ENCODE peak calls at places on chromosomes 16 and 17, in seven cellular contexts. One of them, this sample, is unnamed.

GRCh38 chr17:28928061-28928460 is 23.3 kb downstream of the PHF12 start:
- DNase-seq in AG08395: no peak
- DNase-seq in stimulated activated CD4-positive, alpha-beta T cell treated with anti-CD3 and anti-CD28 coated beads, Interleukin-15, amount 100 ng/mL, for 1 hour: no peak
- DNase-seq in NCI-H1930: no peak
- DNase-seq in anterior cingulate cortex: no peak
- DNase-seq in NCI-H524: no peak
- DNase-seq in T-helper 17 cell: no peak
- DNase-seq in this sample: no peak

GRCh38 chr17:78146471-78146869 is 285 bp downstream of the C17orf99 start:
- DNase-seq in AG08395: no peak
- DNase-seq in stimulated activated CD4-positive, alpha-beta T cell treated with anti-CD3 and anti-CD28 coated beads, Interleukin-15, amount 100 ng/mL, for 1 hour: no peak
- DNase-seq in NCI-H1930: no peak
- DNase-seq in anterior cingulate cortex: no peak
- DNase-seq in NCI-H524: no peak
- DNase-seq in T-helper 17 cell: no peak
- DNase-seq in this sample: no peak

GRCh38 chr16:25372716-25373115 is 115.1 kb upstream of the ZKSCAN2 start:
- DNase-seq in AG08395: no peak
- DNase-seq in stimulated activated CD4-positive, alpha-beta T cell treated with anti-CD3 and anti-CD28 coated beads, Interleukin-15, amount 100 ng/mL, for 1 hour: no peak
- DNase-seq in NCI-H1930: no peak
- DNase-seq in anterior cingulate cortex: no peak
- DNase-seq in NCI-H524: peak
- DNase-seq in T-helper 17 cell: no peak
- DNase-seq in this sample: no peak

GRCh38 chr16:79653337-79654000 is 52.9 kb upstream of the MAF start:
- DNase-seq in AG08395: no peak
- DNase-seq in stimulated activated CD4-positive, alpha-beta T cell treated with anti-CD3 and anti-CD28 coated beads, Interleukin-15, amount 100 ng/mL, for 1 hour: no peak
- DNase-seq in NCI-H1930: no peak
- DNase-seq in anterior cingulate cortex: no peak
- DNase-seq in NCI-H524: peak
- DNase-seq in T-helper 17 cell: no peak
- DNase-seq in this sample: no peak

GRCh38 chr17:499836-500543 is 147.4 kb upstream of the RPH3AL start:
- DNase-seq in AG08395: no peak
- DNase-seq in stimulated activated CD4-positive, alpha-beta T cell treated with anti-CD3 and anti-CD28 coated beads, Interleukin-15, amount 100 ng/mL, for 1 hour: no peak
- DNase-seq in NCI-H1930: no peak
- DNase-seq in anterior cingulate cortex: no peak
- DNase-seq in NCI-H524: no peak
- DNase-seq in T-helper 17 cell: no peak
- DNase-seq in this sample: no peak

GRCh38 chr16:54602666-54603065 is 316.1 kb upstream of the IRX3 start:
- DNase-seq in AG08395: peak
- DNase-seq in stimulated activated CD4-positive, alpha-beta T cell treated with anti-CD3 and anti-CD28 coated beads, Interleukin-15, amount 100 ng/mL, for 1 hour: no peak
- DNase-seq in NCI-H1930: no peak
- DNase-seq in anterior cingulate cortex: no peak
- DNase-seq in NCI-H524: peak
- DNase-seq in T-helper 17 cell: no peak
- DNase-seq in this sample: no peak

GRCh38 chr17:34998205-34998604 is 17.9 kb downstream of the LIG3 start:
- DNase-seq in AG08395: peak
- DNase-seq in stimulated activated CD4-positive, alpha-beta T cell treated with anti-CD3 and anti-CD28 coated beads, Interleukin-15, amount 100 ng/mL, for 1 hour: peak
- DNase-seq in NCI-H1930: no peak
- DNase-seq in anterior cingulate cortex: peak
- DNase-seq in NCI-H524: peak
- DNase-seq in T-helper 17 cell: peak
- DNase-seq in this sample: peak

GRCh38 chr17:42657824-42658588 is 1.1 kb upstream of the TUBG2 start:
- DNase-seq in AG08395: no peak
- DNase-seq in stimulated activated CD4-positive, alpha-beta T cell treated with anti-CD3 and anti-CD28 coated beads, Interleukin-15, amount 100 ng/mL, for 1 hour: no peak
- DNase-seq in NCI-H1930: no peak
- DNase-seq in anterior cingulate cortex: no peak
- DNase-seq in NCI-H524: no peak
- DNase-seq in T-helper 17 cell: no peak
- DNase-seq in this sample: no peak

GRCh38 chr16:57013268-57013667 is 23.9 kb downstream of the NLRC5 start:
- DNase-seq in AG08395: peak
- DNase-seq in stimulated activated CD4-positive, alpha-beta T cell treated with anti-CD3 and anti-CD28 coated beads, Interleukin-15, amount 100 ng/mL, for 1 hour: no peak
- DNase-seq in NCI-H1930: no peak
- DNase-seq in anterior cingulate cortex: no peak
- DNase-seq in NCI-H524: no peak
- DNase-seq in T-helper 17 cell: no peak
- DNase-seq in this sample: peak

GRCh38 chr16:27123795-27124194 is 57.1 kb downstream of the C16orf82 start:
- DNase-seq in AG08395: no peak
- DNase-seq in stimulated activated CD4-positive, alpha-beta T cell treated with anti-CD3 and anti-CD28 coated beads, Interleukin-15, amount 100 ng/mL, for 1 hour: no peak
- DNase-seq in NCI-H1930: no peak
- DNase-seq in anterior cingulate cortex: no peak
- DNase-seq in NCI-H524: no peak
- DNase-seq in T-helper 17 cell: no peak
- DNase-seq in this sample: peak

GRCh38 chr17:60506312-60506711 is 19.7 kb downstream of the APPBP2 start:
- DNase-seq in AG08395: peak
- DNase-seq in stimulated activated CD4-positive, alpha-beta T cell treated with anti-CD3 and anti-CD28 coated beads, Interleukin-15, amount 100 ng/mL, for 1 hour: no peak
- DNase-seq in NCI-H1930: no peak
- DNase-seq in anterior cingulate cortex: no peak
- DNase-seq in NCI-H524: no peak
- DNase-seq in T-helper 17 cell: no peak
- DNase-seq in this sample: peak

GRCh38 chr17:64458756-64459155 is 9.8 kb downstream of the MILR1 start:
- DNase-seq in AG08395: no peak
- DNase-seq in stimulated activated CD4-positive, alpha-beta T cell treated with anti-CD3 and anti-CD28 coated beads, Interleukin-15, amount 100 ng/mL, for 1 hour: no peak
- DNase-seq in NCI-H1930: no peak
- DNase-seq in anterior cingulate cortex: no peak
- DNase-seq in NCI-H524: no peak
- DNase-seq in T-helper 17 cell: no peak
- DNase-seq in this sample: no peak

GRCh38 chr17:59826741-59827453 is 65.8 kb downstream of the TUBD1 start:
- DNase-seq in AG08395: no peak
- DNase-seq in stimulated activated CD4-positive, alpha-beta T cell treated with anti-CD3 and anti-CD28 coated beads, Interleukin-15, amount 100 ng/mL, for 1 hour: no peak
- DNase-seq in NCI-H1930: no peak
- DNase-seq in anterior cingulate cortex: no peak
- DNase-seq in NCI-H524: peak
- DNase-seq in T-helper 17 cell: no peak
- DNase-seq in this sample: no peak

GRCh38 chr17:73795730-73796129 is 151.5 kb upstream of the SDK2 start:
- DNase-seq in AG08395: no peak
- DNase-seq in stimulated activated CD4-positive, alpha-beta T cell treated with anti-CD3 and anti-CD28 coated beads, Interleukin-15, amount 100 ng/mL, for 1 hour: no peak
- DNase-seq in NCI-H1930: no peak
- DNase-seq in anterior cingulate cortex: no peak
- DNase-seq in NCI-H524: no peak
- DNase-seq in T-helper 17 cell: no peak
- DNase-seq in this sample: no peak

GRCh38 chr16:71927383-71927782 is 32.1 kb downstream of the IST1 start:
- DNase-seq in AG08395: peak
- DNase-seq in stimulated activated CD4-positive, alpha-beta T cell treated with anti-CD3 and anti-CD28 coated beads, Interleukin-15, amount 100 ng/mL, for 1 hour: no peak
- DNase-seq in NCI-H1930: no peak
- DNase-seq in anterior cingulate cortex: no peak
- DNase-seq in NCI-H524: peak
- DNase-seq in T-helper 17 cell: no peak
- DNase-seq in this sample: peak

GRCh38 chr17:7156342-7156940 is 22.7 kb downstream of the ASGR1 start:
- DNase-seq in AG08395: no peak
- DNase-seq in stimulated activated CD4-positive, alpha-beta T cell treated with anti-CD3 and anti-CD28 coated beads, Interleukin-15, amount 100 ng/mL, for 1 hour: no peak
- DNase-seq in NCI-H1930: no peak
- DNase-seq in anterior cingulate cortex: no peak
- DNase-seq in NCI-H524: no peak
- DNase-seq in T-helper 17 cell: no peak
- DNase-seq in this sample: no peak

GRCh38 chr16:19406891-19407491 is 10.7 kb upstream of the TMC5 start:
- DNase-seq in AG08395: no peak
- DNase-seq in stimulated activated CD4-positive, alpha-beta T cell treated with anti-CD3 and anti-CD28 coated beads, Interleukin-15, amount 100 ng/mL, for 1 hour: no peak
- DNase-seq in NCI-H1930: no peak
- DNase-seq in anterior cingulate cortex: no peak
- DNase-seq in NCI-H524: no peak
- DNase-seq in T-helper 17 cell: no peak
- DNase-seq in this sample: no peak

GRCh38 chr16:66585477-66586239 is 6.4 kb downstream of the CMTM2 start:
- DNase-seq in AG08395: no peak
- DNase-seq in stimulated activated CD4-positive, alpha-beta T cell treated with anti-CD3 and anti-CD28 coated beads, Interleukin-15, amount 100 ng/mL, for 1 hour: no peak
- DNase-seq in NCI-H1930: no peak
- DNase-seq in anterior cingulate cortex: no peak
- DNase-seq in NCI-H524: no peak
- DNase-seq in T-helper 17 cell: no peak
- DNase-seq in this sample: no peak

GRCh38 chr16:3797904-3798811 is 80.8 kb upstream of the TRAP1 start:
- DNase-seq in AG08395: no peak
- DNase-seq in stimulated activated CD4-positive, alpha-beta T cell treated with anti-CD3 and anti-CD28 coated beads, Interleukin-15, amount 100 ng/mL, for 1 hour: no peak
- DNase-seq in NCI-H1930: no peak
- DNase-seq in anterior cingulate cortex: no peak
- DNase-seq in NCI-H524: no peak
- DNase-seq in T-helper 17 cell: no peak
- DNase-seq in this sample: no peak